ENCODE peak calls at places on chromosomes 5 and 9, in four cellular contexts. V, B, M and N are unnamed samples.
A peak's percentile ranks its signal among the peaks of the same experiment; 100 is the strongest.

GRCh38 chr9:37215456-37216229 is 95.3 kb downstream of the ZCCHC7 start:
- DNase-seq in V (no peak), B (peak; percentile 19), M (peak; percentile 14), N (no peak)

GRCh38 chr5:143376911-143377838 is 26.3 kb downstream of the NR3C1 start:
- DNase-seq in V (peak; percentile 68), B (peak; percentile 78), M (peak; percentile 6), N (no peak)

GRCh38 chr5:140172473-140172872 is 2.5 kb upstream of the CYSTM1 start:
- DNase-seq in V (no peak), B (no peak), M (no peak), N (no peak)

GRCh38 chr5:95281211-95281610 is 3.7 kb downstream of the MCTP1 start:
- DNase-seq in V (peak; percentile 63), B (peak; percentile 41), M (peak; percentile 23), N (peak; percentile 16)

GRCh38 chr5:74953601-74953960 is 87.4 kb upstream of the FAM169A start:
- DNase-seq in V (no peak), B (no peak), M (no peak), N (no peak)

GRCh38 chr9:125484632-125485282 is 222.3 kb downstream of the MAPKAP1 start:
- DNase-seq in V (peak; percentile 51), B (no peak), M (peak; percentile 78), N (no peak)

GRCh38 chr5:171295299-171295698 is 13.7 kb upstream of the TLX3 start:
- DNase-seq in V (peak; percentile 51), B (peak; percentile 21), M (no peak), N (no peak)

GRCh38 chr9:113996531-113997001 is 81.5 kb downstream of the AMBP start:
- DNase-seq in V (no peak), B (no peak), M (no peak), N (no peak)

GRCh38 chr9:110897899-110898298 is 140.4 kb downstream of the LPAR1 start:
- DNase-seq in V (no peak), B (no peak), M (no peak), N (no peak)

GRCh38 chr9:4774209-4774608 is 18.5 kb upstream of the RCL1 start:
- DNase-seq in V (no peak), B (no peak), M (no peak), N (no peak)

GRCh38 chr9:76716270-76716669 is 48.0 kb upstream of the PCA3 start:
- DNase-seq in V (peak; percentile 17), B (no peak), M (no peak), N (peak; percentile 64)

GRCh38 chr5:120552638-120553037 is 88.5 kb downstream of the PRR16 start:
- DNase-seq in V (no peak), B (peak; percentile 70), M (no peak), N (no peak)

GRCh38 chr5:115271295-115272060 is 8.8 kb upstream of the PGGT1B start:
- DNase-seq in V (no peak), B (no peak), M (no peak), N (no peak)

GRCh38 chr9:13628526-13628925 is 349.0 kb upstream of the MPDZ start:
- DNase-seq in V (no peak), B (no peak), M (no peak), N (no peak)

GRCh38 chr5:173247050-173247449 is 12.0 kb upstream of the NKX2-5 start:
- DNase-seq in V (no peak), B (no peak), M (no peak), N (no peak)

GRCh38 chr5:80796861-80797260 is 142.1 kb upstream of the DHFR start:
- DNase-seq in V (no peak), B (no peak), M (no peak), N (no peak)

GRCh38 chr9:1604942-1605560 is 410.1 kb upstream of the SMARCA2 start:
- DNase-seq in V (peak; percentile 36), B (peak; percentile 51), M (no peak), N (peak; percentile 62)

GRCh38 chr9:18861599-18862546 is 171.1 kb downstream of the SAXO1 start:
- DNase-seq in V (no peak), B (no peak), M (peak; percentile 44), N (no peak)

GRCh38 chr9:114218264-114219120 is 63.2 kb downstream of the COL27A1 start:
- DNase-seq in V (no peak), B (peak; percentile 52), M (no peak), N (no peak)